ENCODE peak calls at places on chromosome 15, in seven cellular contexts. One of them, this sample, is unnamed.

GRCh38 chr15:83323296-83323711 is 38.8 kb upstream of the BNC1 start:
- DNase-seq in MM.1S: no peak
- DNase-seq in right cardiac atrium: peak; percentile 38
- DNase-seq in GM23248: peak; percentile 99
- DNase-seq in esophagus squamous epithelium: no peak
- DNase-seq in ovary: no peak
- DNase-seq in fibroblast of lung: peak; percentile 95
- DNase-seq in this sample: peak; percentile 53

GRCh38 chr15:84685304-84685703 is 27.3 kb upstream of the NMB start:
- DNase-seq in fibroblast of lung: peak; percentile 90
- DNase-seq in GM23248: peak; percentile 92
- DNase-seq in ovary: no peak
- DNase-seq in MM.1S: no peak
- DNase-seq in esophagus squamous epithelium: no peak
- DNase-seq in right cardiac atrium: peak; percentile 80
- DNase-seq in this sample: peak; percentile 76

GRCh38 chr15:99268431-99268830 is 17.1 kb downstream of the LRRC28 start:
- DNase-seq in esophagus squamous epithelium: no peak
- DNase-seq in ovary: no peak
- DNase-seq in GM23248: no peak
- DNase-seq in right cardiac atrium: no peak
- DNase-seq in MM.1S: no peak
- DNase-seq in fibroblast of lung: no peak
- DNase-seq in this sample: no peak

GRCh38 chr15:82952156-82953081 is at the start of gene HOMER2:
- DNase-seq in right cardiac atrium: peak; percentile 78
- DNase-seq in MM.1S: peak; percentile 11
- DNase-seq in ovary: peak; percentile 32
- DNase-seq in GM23248: peak; percentile 69
- DNase-seq in fibroblast of lung: no peak
- DNase-seq in esophagus squamous epithelium: no peak
- DNase-seq in this sample: no peak

GRCh38 chr15:31372635-31373091 is 46.0 kb downstream of the KLF13 start:
- DNase-seq in fibroblast of lung: peak; percentile 86
- DNase-seq in esophagus squamous epithelium: no peak
- DNase-seq in GM23248: peak; percentile 74
- DNase-seq in right cardiac atrium: peak; percentile 95
- DNase-seq in ovary: no peak
- DNase-seq in MM.1S: no peak
- DNase-seq in this sample: peak; percentile 27

GRCh38 chr15:75348034-75348562 is 1.3 kb downstream of the NEIL1 start:
- DNase-seq in fibroblast of lung: no peak
- DNase-seq in right cardiac atrium: peak; percentile 74
- DNase-seq in MM.1S: no peak
- DNase-seq in esophagus squamous epithelium: no peak
- DNase-seq in ovary: peak; percentile 48
- DNase-seq in GM23248: peak; percentile 44
- DNase-seq in this sample: no peak

GRCh38 chr15:57527382-57528091 is 64.2 kb upstream of the MYZAP start:
- DNase-seq in GM23248: peak; percentile 96
- DNase-seq in right cardiac atrium: peak; percentile 66
- DNase-seq in fibroblast of lung: peak; percentile 90
- DNase-seq in ovary: no peak
- DNase-seq in MM.1S: peak; percentile 73
- DNase-seq in esophagus squamous epithelium: peak; percentile 14
- DNase-seq in this sample: peak; percentile 66

GRCh38 chr15:33343275-33343674 is 32.5 kb downstream of the RYR3 start:
- DNase-seq in ovary: no peak
- DNase-seq in GM23248: no peak
- DNase-seq in right cardiac atrium: no peak
- DNase-seq in esophagus squamous epithelium: no peak
- DNase-seq in MM.1S: no peak
- DNase-seq in fibroblast of lung: no peak
- DNase-seq in this sample: no peak

GRCh38 chr15:60548101-60548500 is 69.2 kb upstream of the ICE2 start:
- DNase-seq in ovary: no peak
- DNase-seq in esophagus squamous epithelium: no peak
- DNase-seq in fibroblast of lung: no peak
- DNase-seq in right cardiac atrium: no peak
- DNase-seq in MM.1S: peak; percentile 64
- DNase-seq in GM23248: no peak
- DNase-seq in this sample: no peak

GRCh38 chr15:50134524-50135024 is 15.5 kb upstream of the ATP8B4 start:
- DNase-seq in fibroblast of lung: peak; percentile 93
- DNase-seq in MM.1S: no peak
- DNase-seq in ovary: no peak
- DNase-seq in GM23248: peak; percentile 88
- DNase-seq in right cardiac atrium: no peak
- DNase-seq in esophagus squamous epithelium: no peak
- DNase-seq in this sample: peak; percentile 85

GRCh38 chr15:50979041-50979440 is 70.6 kb downstream of the AP4E1 start:
- DNase-seq in MM.1S: no peak
- DNase-seq in fibroblast of lung: no peak
- DNase-seq in GM23248: peak; percentile 43
- DNase-seq in esophagus squamous epithelium: no peak
- DNase-seq in ovary: no peak
- DNase-seq in right cardiac atrium: no peak
- DNase-seq in this sample: no peak

GRCh38 chr15:94182883-94183282 is 48.5 kb upstream of the MCTP2 start:
- DNase-seq in fibroblast of lung: no peak
- DNase-seq in GM23248: no peak
- DNase-seq in right cardiac atrium: no peak
- DNase-seq in esophagus squamous epithelium: no peak
- DNase-seq in MM.1S: no peak
- DNase-seq in ovary: no peak
- DNase-seq in this sample: no peak

DNA sequence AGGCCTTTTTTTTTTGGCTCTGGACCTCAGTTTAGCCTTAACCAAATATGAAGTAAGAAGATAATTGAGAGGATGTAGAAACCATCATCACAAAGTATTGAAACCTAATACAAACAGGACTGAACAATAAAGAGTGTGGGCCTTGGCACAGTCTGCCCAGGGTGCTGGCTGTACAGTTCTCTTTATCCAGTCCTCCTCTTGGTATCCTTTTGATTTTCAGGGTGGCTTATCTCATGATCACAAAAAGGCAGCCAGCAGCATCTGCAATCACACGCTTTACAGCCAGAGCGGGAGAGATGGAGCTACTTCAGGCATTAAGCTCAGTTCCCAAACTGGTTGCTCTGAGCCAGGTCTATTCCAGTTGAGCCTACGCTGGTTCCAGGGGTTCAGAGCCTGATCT is 239.7 kb downstream of the RPLP1 start:
- DNase-seq in GM23248: no peak
- DNase-seq in ovary: no peak
- DNase-seq in MM.1S: no peak
- DNase-seq in right cardiac atrium: no peak
- DNase-seq in esophagus squamous epithelium: no peak
- DNase-seq in fibroblast of lung: no peak
- DNase-seq in this sample: no peak
- H3K27me3 ChIP-seq in GM23248: peaks cover 51% of the 10 kb centered on the region
- H3K27me3 ChIP-seq in ovary: no peaks in the 10 kb centered on the region
- H3K27me3 ChIP-seq in MM.1S: no peaks in the 10 kb centered on the region
- H3K27me3 ChIP-seq in right cardiac atrium: no peaks in the 10 kb centered on the region
- H3K27me3 ChIP-seq in esophagus squamous epithelium: no peaks in the 10 kb centered on the region
- H3K27me3 ChIP-seq in fibroblast of lung: peaks cover 3% of the 10 kb centered on the region
- H3K27me3 ChIP-seq in this sample: no peaks in the 10 kb centered on the region

GRCh38 chr15:46918462-46919125 is 798.7 kb upstream of the SEMA6D start:
- DNase-seq in GM23248: no peak
- DNase-seq in ovary: no peak
- DNase-seq in right cardiac atrium: peak; percentile 29
- DNase-seq in MM.1S: no peak
- DNase-seq in fibroblast of lung: no peak
- DNase-seq in esophagus squamous epithelium: no peak
- DNase-seq in this sample: no peak

GRCh38 chr15:46917853-46918252 is 799.5 kb upstream of the SEMA6D start:
- DNase-seq in MM.1S: no peak
- DNase-seq in right cardiac atrium: no peak
- DNase-seq in fibroblast of lung: no peak
- DNase-seq in GM23248: no peak
- DNase-seq in esophagus squamous epithelium: no peak
- DNase-seq in ovary: no peak
- DNase-seq in this sample: no peak

DNA sequence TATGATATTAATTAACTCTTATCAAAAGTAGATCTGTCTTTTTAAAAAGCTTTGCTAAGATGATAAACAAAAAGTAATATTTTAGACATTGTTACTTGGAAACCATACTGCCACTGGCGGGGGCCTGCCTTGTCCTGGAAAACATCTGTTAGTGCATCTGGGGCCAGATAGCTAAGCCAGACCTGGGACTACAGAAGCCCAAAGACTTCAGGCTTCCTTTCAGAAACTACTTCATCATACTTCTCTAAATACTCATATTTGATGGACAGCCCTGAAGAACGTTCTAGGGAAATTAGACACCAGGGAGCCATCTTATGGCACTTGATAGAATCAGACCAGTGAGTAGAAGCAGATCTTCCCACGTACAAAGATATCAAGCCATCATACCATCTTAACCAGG is 795.4 kb upstream of the SEMA6D start:
- DNase-seq in ovary: no peak
- DNase-seq in right cardiac atrium: peak; percentile 33
- DNase-seq in esophagus squamous epithelium: no peak
- DNase-seq in GM23248: no peak
- DNase-seq in MM.1S: peak; percentile 60
- DNase-seq in fibroblast of lung: no peak
- DNase-seq in this sample: no peak
- H3K4me3 ChIP-seq in ovary: no peak overlapping the region
- H3K4me3 ChIP-seq in right cardiac atrium: no peak overlapping the region
- H3K4me3 ChIP-seq in esophagus squamous epithelium: no peak overlapping the region
- H3K4me3 ChIP-seq in GM23248: no peak overlapping the region
- H3K4me3 ChIP-seq in MM.1S: no peak overlapping the region
- H3K4me3 ChIP-seq in fibroblast of lung: no peak overlapping the region
- H3K4me3 ChIP-seq in this sample: no peak overlapping the region

GRCh38 chr15:100592898-100593297 is 9.1 kb downstream of the LINS1 start:
- DNase-seq in GM23248: no peak
- DNase-seq in fibroblast of lung: no peak
- DNase-seq in right cardiac atrium: no peak
- DNase-seq in MM.1S: no peak
- DNase-seq in esophagus squamous epithelium: no peak
- DNase-seq in ovary: no peak
- DNase-seq in this sample: peak; percentile 77
- H3K4me1 ChIP-seq in GM23248: no peaks in the 10 kb centered on the region
- H3K4me1 ChIP-seq in fibroblast of lung: no peaks in the 10 kb centered on the region
- H3K4me1 ChIP-seq in right cardiac atrium: no peaks in the 10 kb centered on the region
- H3K4me1 ChIP-seq in MM.1S: no peaks in the 10 kb centered on the region
- H3K4me1 ChIP-seq in esophagus squamous epithelium: peaks cover 27% of the 10 kb centered on the region
- H3K4me1 ChIP-seq in ovary: peaks cover 2% of the 10 kb centered on the region
- H3K4me1 ChIP-seq in this sample: peaks cover 4% of the 10 kb centered on the region

DNA sequence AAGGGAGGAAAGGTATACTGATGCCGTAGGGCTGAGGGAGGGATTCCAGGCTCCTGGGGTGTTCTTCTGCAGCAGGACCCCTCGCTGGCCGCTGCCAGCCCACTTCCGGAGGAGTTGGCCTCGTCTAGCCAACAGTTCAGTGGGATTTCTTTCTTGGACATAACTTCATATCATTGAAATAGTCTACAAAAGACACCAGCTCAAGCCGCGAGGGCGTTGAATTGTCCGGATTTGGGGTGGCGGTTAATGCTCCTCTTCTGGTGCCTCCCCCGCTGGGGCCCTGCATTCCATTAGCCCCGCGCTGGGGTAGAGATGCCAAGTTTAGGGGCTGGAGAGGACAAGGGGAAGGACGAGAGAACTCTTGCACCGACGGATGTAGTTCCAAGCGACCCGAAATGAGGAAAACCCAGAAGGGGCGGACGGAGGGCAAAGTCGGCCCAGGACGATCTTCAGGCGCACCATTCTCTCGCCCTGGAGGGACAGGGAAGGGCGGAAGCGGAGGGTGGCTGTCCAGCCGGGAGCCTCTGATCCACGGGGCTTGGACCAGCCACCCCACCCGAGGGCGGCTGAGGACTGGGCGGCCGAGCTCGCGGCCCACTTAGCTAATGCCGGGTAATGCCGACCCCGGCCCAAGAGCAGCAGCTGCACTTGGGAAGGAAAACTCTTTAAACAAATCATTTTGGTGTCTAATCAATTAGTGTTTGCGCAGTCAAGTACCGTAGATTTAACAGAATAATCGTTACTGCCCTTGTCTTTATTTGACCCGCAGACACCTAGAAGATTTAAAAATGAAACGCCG is 4.7 kb upstream of the ONECUT1 start:
- DNase-seq in GM23248: no peak
- DNase-seq in fibroblast of lung: no peak
- DNase-seq in esophagus squamous epithelium: no peak
- DNase-seq in right cardiac atrium: no peak
- DNase-seq in MM.1S: no peak
- DNase-seq in ovary: no peak
- DNase-seq in this sample: no peak
- H3K27me3 ChIP-seq in GM23248: peaks cover 81% of the 10 kb centered on the region
- H3K27me3 ChIP-seq in fibroblast of lung: peaks cover 80% of the 10 kb centered on the region
- H3K27me3 ChIP-seq in esophagus squamous epithelium: peaks cover 21% of the 10 kb centered on the region
- H3K27me3 ChIP-seq in right cardiac atrium: no peaks in the 10 kb centered on the region
- H3K27me3 ChIP-seq in MM.1S: peaks cover 78% of the 10 kb centered on the region
- H3K27me3 ChIP-seq in ovary: no peaks in the 10 kb centered on the region
- H3K27me3 ChIP-seq in this sample: peaks cover 95% of the 10 kb centered on the region

DNA sequence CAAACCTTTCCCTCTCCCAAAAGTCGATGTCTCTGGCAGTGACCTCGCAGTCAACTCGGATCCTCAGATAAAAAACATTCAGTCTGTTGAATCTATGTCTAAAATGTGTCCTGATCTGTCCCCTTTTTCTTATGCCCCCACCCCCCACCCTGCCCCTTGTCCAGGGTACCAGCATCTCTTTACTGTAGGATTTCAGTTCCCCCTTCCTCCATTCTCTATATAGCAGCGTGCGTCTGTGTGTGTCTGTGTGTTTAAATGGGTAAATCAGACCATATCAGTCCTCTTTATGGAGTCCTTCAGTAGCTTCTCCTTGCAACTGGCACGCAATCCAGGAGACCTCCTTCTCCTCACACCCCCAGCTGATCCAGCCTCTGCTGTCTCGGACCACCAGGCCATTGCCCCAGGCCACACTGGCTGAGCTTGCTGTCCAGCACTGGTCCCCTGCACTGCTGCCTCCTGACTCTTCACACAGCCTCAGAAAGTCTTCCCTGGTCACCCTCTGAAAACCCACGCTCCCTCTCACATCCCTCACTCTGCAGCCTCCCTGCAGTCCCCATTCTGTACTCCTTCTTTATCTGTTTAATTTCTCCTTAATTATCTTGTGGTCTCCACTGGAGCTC is 1.5 kb downstream of the LRRK1 start:
- DNase-seq in GM23248: no peak
- DNase-seq in right cardiac atrium: no peak
- DNase-seq in ovary: no peak
- DNase-seq in MM.1S: no peak
- DNase-seq in fibroblast of lung: no peak
- DNase-seq in esophagus squamous epithelium: no peak
- DNase-seq in this sample: no peak
- H3K4me3 ChIP-seq in GM23248: no peak overlapping the region
- H3K4me3 ChIP-seq in right cardiac atrium: no peak overlapping the region
- H3K4me3 ChIP-seq in ovary: no peak overlapping the region
- H3K4me3 ChIP-seq in MM.1S: peak overlapping the region; percentile 82
- H3K4me3 ChIP-seq in fibroblast of lung: no peak overlapping the region
- H3K4me3 ChIP-seq in esophagus squamous epithelium: no peak overlapping the region
- H3K4me3 ChIP-seq in this sample: no peak overlapping the region